ENCODE peak calls at places on chromosomes 6 and 20, in nine cellular contexts. M is astrocyte; T is transverse colon; Q is endodermal cell; L is effector memory CD4-positive, alpha-beta T cell; V is aorta; W is body of pancreas; B is right lobe of liver; C is HAP-1. A is an unnamed sample.

GRCh38 chr6:45608252-45608911 is 230.6 kb upstream of the SUPT3H start:
- DNase-seq in M (peak; percentile 70), T (no peak), Q (no peak), L (no peak), V (no peak), W (no peak), B (no peak), C (no peak), A (no peak)

GRCh38 chr6:128932061-128932460 is 49.1 kb downstream of the LAMA2 start:
- DNase-seq in M (no peak), T (no peak), Q (no peak), L (no peak), V (no peak), W (no peak), B (no peak), C (peak; percentile 17), A (no peak)

GRCh38 chr6:132285004-132285780 is 116.1 kb downstream of the MOXD1 start:
- DNase-seq in M (no peak), T (no peak), Q (no peak), L (no peak), V (no peak), W (no peak), B (no peak), C (no peak), A (no peak)

GRCh38 chr6:164379786-164380185 is 929.6 kb downstream of the C6orf118 start:
- DNase-seq in M (peak; percentile 20), T (no peak), Q (no peak), L (no peak), V (no peak), W (no peak), B (no peak), C (no peak), A (no peak)

GRCh38 chr20:6707231-6707870 is 60.1 kb upstream of the BMP2 start:
- DNase-seq in M (peak; percentile 32), T (no peak), Q (no peak), L (no peak), V (no peak), W (no peak), B (no peak), C (no peak), A (no peak)

GRCh38 chr20:11246251-11246775 is 572.5 kb upstream of the JAG1 start:
- DNase-seq in M (no peak), T (no peak), Q (no peak), L (no peak), V (no peak), W (no peak), B (no peak), C (no peak), A (no peak)

GRCh38 chr20:17742426-17743130 is 42.8 kb downstream of the BANF2 start:
- DNase-seq in M (no peak), T (no peak), Q (no peak), L (no peak), V (no peak), W (no peak), B (no peak), C (no peak), A (no peak)

GRCh38 chr6:8556370-8557018 is 121.1 kb upstream of the SLC35B3 start:
- DNase-seq in M (peak; percentile 39), T (no peak), Q (no peak), L (no peak), V (no peak), W (no peak), B (no peak), C (no peak), A (no peak)

GRCh38 chr20:53370345-53370961 is 223.2 kb downstream of the ZNF217 start:
- DNase-seq in M (no peak), T (no peak), Q (no peak), L (no peak), V (no peak), W (no peak), B (no peak), C (no peak), A (no peak)

GRCh38 chr6:69026243-69026642 is 391.2 kb downstream of the ADGRB3 start:
- DNase-seq in M (peak; percentile 77), T (no peak), Q (no peak), L (no peak), V (no peak), W (no peak), B (no peak), C (no peak), A (no peak)

GRCh38 chr6:120869397-120869796 is 464.9 kb downstream of the TBC1D32 start:
- DNase-seq in M (no peak), T (no peak), Q (peak; percentile 68), L (no peak), V (no peak), W (no peak), B (no peak), C (no peak), A (no peak)

GRCh38 chr6:127520061-127520460 is 926 bp upstream of the MTCL3 start:
- DNase-seq in M (peak; percentile 6), T (no peak), Q (peak; percentile 53), L (no peak), V (no peak), W (no peak), B (no peak), C (no peak), A (no peak)

GRCh38 chr20:36399147-36399968 is 93.2 kb downstream of the DLGAP4 start:
- DNase-seq in M (no peak), T (peak; percentile 38), Q (peak; percentile 98), L (no peak), V (no peak), W (no peak), B (no peak), C (peak; percentile 40), A (no peak)

GRCh38 chr6:48736486-48737206 is 625.6 kb upstream of the PTCHD4 start:
- DNase-seq in M (peak; percentile 89), T (no peak), Q (no peak), L (no peak), V (no peak), W (no peak), B (no peak), C (no peak), A (no peak)

DNA sequence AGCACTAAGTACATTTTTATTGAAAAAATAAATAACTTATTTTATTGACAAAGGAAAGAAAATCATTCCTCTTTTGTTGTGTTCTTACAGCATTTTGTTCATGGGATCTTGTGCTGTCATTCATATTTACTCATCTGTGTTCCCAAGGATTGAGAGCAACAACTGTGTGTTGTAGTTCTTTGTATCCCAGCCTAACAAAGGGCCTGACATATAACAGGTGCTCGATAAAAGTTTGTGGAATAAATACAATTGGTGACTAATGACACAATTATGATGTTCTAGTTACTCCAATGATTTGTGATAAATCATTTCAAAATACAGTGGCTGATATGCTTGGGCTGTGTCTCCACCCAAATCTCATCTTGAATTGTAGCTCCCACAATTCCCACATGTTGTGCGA is 7.9 kb upstream of the OGFRL1 start:
- DNase-seq in M (no peak), T (no peak), Q (no peak), L (no peak), V (no peak), W (no peak), B (no peak), C (no peak), A (no peak)
- H3K9me3 ChIP-seq in M (no peaks in the 10 kb centered on the region), T (no peaks in the 10 kb centered on the region), Q (no peaks in the 10 kb centered on the region), L (no peaks in the 10 kb centered on the region), V (no peaks in the 10 kb centered on the region), W (no peaks in the 10 kb centered on the region), B (no peaks in the 10 kb centered on the region), C (no peaks in the 10 kb centered on the region), A (no peaks in the 10 kb centered on the region)

DNA sequence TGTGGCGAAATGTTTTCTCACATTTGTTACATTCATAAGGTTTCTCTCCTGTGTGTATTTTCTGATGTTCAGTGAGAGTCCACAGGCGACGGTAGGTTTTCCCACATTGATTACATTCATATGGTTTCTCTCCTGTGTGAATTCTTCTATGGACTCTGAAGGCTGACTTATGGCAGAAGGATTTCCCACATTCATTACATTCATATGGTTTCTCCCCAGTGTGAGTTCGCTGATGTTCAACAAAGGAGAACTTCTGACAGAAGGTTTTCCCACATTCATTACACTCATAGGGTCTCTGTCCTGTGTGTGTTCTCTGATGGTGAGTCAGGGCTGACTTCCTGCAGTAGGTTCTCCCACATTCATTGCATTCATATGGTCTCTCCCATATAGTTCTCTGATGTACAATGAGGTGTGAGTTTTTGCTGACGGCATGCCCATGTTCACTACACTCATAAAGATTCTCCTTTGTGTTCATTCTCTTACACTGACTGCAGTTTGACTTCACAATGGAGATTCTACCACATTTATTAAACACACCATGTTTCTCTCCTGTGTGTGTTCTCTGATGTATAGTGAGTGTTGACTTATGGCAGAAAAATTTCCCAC is 11.9 kb downstream of the ZNF334 start:
- DNase-seq in M (no peak), T (no peak), Q (no peak), L (no peak), V (no peak), W (no peak), B (no peak), C (no peak), A (no peak)
- H3K9me3 ChIP-seq in M (peaks cover 53% of the 10 kb centered on the region), T (peaks cover 32% of the 10 kb centered on the region), Q (peaks cover 86% of the 10 kb centered on the region), L (peaks cover 17% of the 10 kb centered on the region), V (peaks cover 14% of the 10 kb centered on the region), W (no peaks in the 10 kb centered on the region), B (peaks cover 23% of the 10 kb centered on the region), C (peaks cover 4% of the 10 kb centered on the region), A (peaks cover 12% of the 10 kb centered on the region)

GRCh38 chr6:87408721-87409155 is 966 bp downstream of the CFAP206 start:
- DNase-seq in M (no peak), T (no peak), Q (no peak), L (no peak), V (no peak), W (no peak), B (no peak), C (no peak), A (no peak)
- H3K9me3 ChIP-seq in M (no peaks in the 10 kb centered on the region), T (no peaks in the 10 kb centered on the region), Q (no peaks in the 10 kb centered on the region), L (no peaks in the 10 kb centered on the region), V (no peaks in the 10 kb centered on the region), W (no peaks in the 10 kb centered on the region), B (no peaks in the 10 kb centered on the region), C (no peaks in the 10 kb centered on the region), A (no peaks in the 10 kb centered on the region)

GRCh38 chr6:167470101-167470835 is 145.4 kb downstream of the TTLL2 start:
- DNase-seq in M (no peak), T (no peak), Q (peak; percentile 33), L (no peak), V (no peak), W (no peak), B (no peak), C (no peak), A (no peak)

GRCh38 chr6:167470836-167471547 is 146.1 kb downstream of the TTLL2 start:
- DNase-seq in M (no peak), T (no peak), Q (peak; percentile 35), L (no peak), V (no peak), W (no peak), B (no peak), C (no peak), A (no peak)

GRCh38 chr6:167469655-167470054 is 144.8 kb downstream of the TTLL2 start:
- DNase-seq in M (no peak), T (no peak), Q (peak; percentile 34), L (no peak), V (no peak), W (no peak), B (no peak), C (no peak), A (no peak)

GRCh38 chr6:167472876-167473275 is 148.0 kb downstream of the TTLL2 start:
- DNase-seq in M (no peak), T (no peak), Q (peak; percentile 40), L (no peak), V (no peak), W (no peak), B (no peak), C (no peak), A (no peak)

DNA sequence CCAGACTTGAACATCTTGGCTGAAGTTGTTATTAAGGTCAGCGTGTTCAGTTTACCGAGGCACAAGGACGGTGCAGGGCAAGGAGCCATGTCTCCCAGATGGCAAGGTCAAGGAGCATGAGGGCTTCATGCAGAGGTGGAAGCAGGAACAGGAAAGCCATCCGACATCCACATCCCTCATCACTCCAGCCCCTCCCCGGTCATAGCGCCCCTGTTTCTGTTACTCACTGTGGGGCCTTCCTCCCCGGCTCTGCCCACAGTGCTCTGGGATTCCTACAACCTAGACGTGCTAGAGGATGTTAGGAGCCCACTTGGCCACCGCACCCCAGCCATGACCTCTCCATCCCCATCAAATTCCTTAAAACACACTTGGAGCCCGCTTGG is 146.7 kb downstream of the TTLL2 start:
- DNase-seq in M (no peak), T (no peak), Q (no peak), L (no peak), V (no peak), W (no peak), B (no peak), C (no peak), A (no peak)
- H3K9me3 ChIP-seq in M (no peaks in the 10 kb centered on the region), T (no peaks in the 10 kb centered on the region), Q (no peaks in the 10 kb centered on the region), L (no peaks in the 10 kb centered on the region), V (no peaks in the 10 kb centered on the region), W (no peaks in the 10 kb centered on the region), B (no peaks in the 10 kb centered on the region), C (no peaks in the 10 kb centered on the region), A (no peaks in the 10 kb centered on the region)

A was measured in T-helper 17 cell.